ENCODE peak calls at places on chromosome 1, in seven cellular contexts. C, D, W, Q, N, M and H are unnamed samples.

GRCh38 chr1:210027994-210028393 is 90.0 kb downstream of the SYT14 start:
- DNase-seq in C (no peak), D (no peak), W (no peak), Q (no peak), N (no peak), M (no peak), H (no peak)

GRCh38 chr1:239951518-239952130 is 140.1 kb upstream of the FMN2 start:
- DNase-seq in C (peak; percentile 39), D (peak; percentile 49), W (peak; percentile 64), Q (no peak), N (peak; percentile 80), M (peak; percentile 77), H (peak; percentile 30)

GRCh38 chr1:247548847-247549246 is at the start of gene GCSAML:
- DNase-seq in C (no peak), D (no peak), W (no peak), Q (no peak), N (no peak), M (no peak), H (no peak)

GRCh38 chr1:51578383-51579109 is 38.3 kb upstream of the OSBPL9 start:
- DNase-seq in C (no peak), D (no peak), W (no peak), Q (no peak), N (no peak), M (no peak), H (no peak)

GRCh38 chr1:21702780-21703179 is 33.6 kb upstream of the RAP1GAP start:
- DNase-seq in C (no peak), D (no peak), W (no peak), Q (no peak), N (no peak), M (no peak), H (no peak)

GRCh38 chr1:13725714-13726175 is 25.8 kb downstream of the PRDM2 start:
- DNase-seq in C (no peak), D (peak; percentile 49), W (peak; percentile 30), Q (no peak), N (no peak), M (no peak), H (no peak)

GRCh38 chr1:225655509-225656258 is 2.8 kb upstream of the ENAH start:
- DNase-seq in C (no peak), D (no peak), W (no peak), Q (no peak), N (peak; percentile 75), M (peak; percentile 5), H (no peak)

GRCh38 chr1:8482844-8483436 is 165.0 kb downstream of the SLC45A1 start:
- DNase-seq in C (no peak), D (no peak), W (no peak), Q (no peak), N (no peak), M (no peak), H (no peak)

GRCh38 chr1:206556748-206557635 is 49.7 kb downstream of the RASSF5 start:
- DNase-seq in C (peak; percentile 81), D (peak; percentile 91), W (peak; percentile 73), Q (peak; percentile 64), N (peak; percentile 89), M (peak; percentile 76), H (no peak)

GRCh38 chr1:44661786-44662682 is 12.2 kb downstream of the TMEM53 start:
- DNase-seq in C (no peak), D (no peak), W (no peak), Q (no peak), N (no peak), M (peak; percentile 3), H (no peak)

GRCh38 chr1:161766102-161766981 is at the start of gene ATF6:
- DNase-seq in C (peak; percentile 70), D (peak; percentile 80), W (peak; percentile 66), Q (peak; percentile 81), N (peak; percentile 92), M (peak; percentile 90), H (no peak)

GRCh38 chr1:183812686-183813569 is 8.0 kb downstream of the RGL1 start:
- DNase-seq in C (no peak), D (no peak), W (peak; percentile 14), Q (no peak), N (no peak), M (no peak), H (peak; percentile 38)

GRCh38 chr1:75614455-75615379 is 3.8 kb upstream of the SLC44A5 start:
- DNase-seq in C (no peak), D (peak; percentile 49), W (peak; percentile 82), Q (peak; percentile 46), N (peak; percentile 53), M (peak; percentile 81), H (no peak)